ENCODE peak calls at places on chromosome 16, in eight cellular contexts. T, X, L, U, O, I, K and M are unnamed samples.

GRCh38 chr16:89152831-89153700 is 18.5 kb upstream of the CDH15 start:
- DNase-seq in T (no peak), X (no peak), L (no peak), U (no peak), O (no peak), I (no peak), K (no peak), M (no peak)

GRCh38 chr16:89364603-89365002 is 125.8 kb downstream of the ANKRD11 start:
- DNase-seq in T (no peak), X (no peak), L (no peak), U (no peak), O (no peak), I (peak; percentile 61), K (no peak), M (no peak)

GRCh38 chr16:16154292-16154951 is 68.9 kb downstream of the ABCC6 start:
- DNase-seq in T (no peak), X (no peak), L (no peak), U (no peak), O (no peak), I (no peak), K (no peak), M (no peak)

GRCh38 chr16:1327619-1327947 is 5.9 kb upstream of the BAIAP3 start:
- DNase-seq in T (no peak), X (no peak), L (no peak), U (no peak), O (no peak), I (no peak), K (no peak), M (no peak)

GRCh38 chr16:75256871-75257343 is 5.5 kb upstream of the BCAR1 start:
- DNase-seq in T (no peak), X (no peak), L (no peak), U (peak; percentile 24), O (no peak), I (no peak), K (no peak), M (no peak)

GRCh38 chr16:24975428-24975889 is 39.7 kb downstream of the ARHGAP17 start:
- DNase-seq in T (no peak), X (no peak), L (no peak), U (peak; percentile 72), O (no peak), I (no peak), K (no peak), M (no peak)

GRCh38 chr16:47309581-47310312 is 151.1 kb downstream of the ITFG1 start:
- DNase-seq in T (no peak), X (no peak), L (no peak), U (no peak), O (no peak), I (no peak), K (no peak), M (no peak)

GRCh38 chr16:4218202-4218601 is 23.7 kb downstream of the SRL start:
- DNase-seq in T (no peak), X (no peak), L (no peak), U (no peak), O (no peak), I (no peak), K (no peak), M (no peak)

GRCh38 chr16:16127469-16128116 is 95.7 kb downstream of the ABCC6 start:
- DNase-seq in T (peak; percentile 16), X (peak; percentile 84), L (peak; percentile 74), U (peak; percentile 66), O (peak; percentile 53), I (peak; percentile 82), K (peak; percentile 23), M (peak; percentile 64)

GRCh38 chr16:72740346-72740745 is 307.6 kb downstream of the ZFHX3 start:
- DNase-seq in T (no peak), X (no peak), L (peak; percentile 2), U (no peak), O (no peak), I (no peak), K (no peak), M (no peak)

GRCh38 chr16:77723108-77723514 is 797 bp downstream of the NUDT7 start:
- DNase-seq in T (peak; percentile 36), X (peak; percentile 20), L (no peak), U (peak; percentile 11), O (no peak), I (no peak), K (no peak), M (no peak)

GRCh38 chr16:51161440-51162195 is 10.5 kb upstream of the SALL1 start:
- DNase-seq in T (no peak), X (no peak), L (no peak), U (no peak), O (no peak), I (no peak), K (no peak), M (no peak)

GRCh38 chr16:87538594-87538993 is 45.8 kb upstream of the ZCCHC14 start:
- DNase-seq in T (no peak), X (no peak), L (no peak), U (no peak), O (no peak), I (no peak), K (no peak), M (no peak)

GRCh38 chr16:80526418-80527061 is 14.3 kb upstream of the DYNLRB2 start:
- DNase-seq in T (no peak), X (peak; percentile 74), L (peak; percentile 71), U (no peak), O (peak; percentile 22), I (no peak), K (no peak), M (peak; percentile 18)

GRCh38 chr16:12157510-12158093 is 181.1 kb downstream of the SNX29 start:
- DNase-seq in T (no peak), X (no peak), L (peak; percentile 25), U (no peak), O (no peak), I (no peak), K (no peak), M (no peak)

GRCh38 chr16:64206877-64207276 is 915.0 kb downstream of the CDH11 start:
- DNase-seq in T (no peak), X (no peak), L (no peak), U (no peak), O (no peak), I (no peak), K (no peak), M (no peak)

GRCh38 chr16:74734361-74735161 is 33.9 kb upstream of the MLKL start:
- DNase-seq in T (no peak), X (no peak), L (no peak), U (no peak), O (no peak), I (no peak), K (no peak), M (no peak)

GRCh38 chr16:24538756-24539294 is 541 bp upstream of the RBBP6 start:
- DNase-seq in T (no peak), X (peak; percentile 81), L (peak; percentile 63), U (no peak), O (no peak), I (no peak), K (no peak), M (no peak)

GRCh38 chr16:15949210-15950166 is at the start of gene ABCC1:
- DNase-seq in T (no peak), X (peak; percentile 52), L (peak; percentile 49), U (peak; percentile 40), O (peak; percentile 40), I (peak; percentile 81), K (peak; percentile 31), M (peak; percentile 56)

GRCh38 chr16:83200005-83200779 is 573.4 kb downstream of the CDH13 start:
- DNase-seq in T (no peak), X (peak; percentile 12), L (peak; percentile 19), U (no peak), O (no peak), I (no peak), K (no peak), M (no peak)

GRCh38 chr16:72812651-72813050 is 235.3 kb downstream of the ZFHX3 start:
- DNase-seq in T (no peak), X (no peak), L (no peak), U (no peak), O (no peak), I (no peak), K (no peak), M (no peak)

GRCh38 chr16:49602201-49603041 is 228.8 kb downstream of the C16orf78 start:
- DNase-seq in T (no peak), X (no peak), L (no peak), U (no peak), O (no peak), I (no peak), K (no peak), M (no peak)

GRCh38 chr16:30775381-30776099 is 11.5 kb downstream of the ZNF629 start:
- DNase-seq in T (peak; percentile 67), X (peak; percentile 86), L (peak; percentile 70), U (peak; percentile 85), O (peak; percentile 58), I (peak; percentile 84), K (no peak), M (peak; percentile 50)